ENCODE peak calls at places on chromosomes 7 and 10, in eight cellular contexts. Y, H, L, E, N, O, V and P are unnamed samples.

GRCh38 chr10:117496616-117497028 is 45.9 kb upstream of the EMX2 start:
- DNase-seq in L (peak), H (peak), N (peak), Y (no peak), E (peak), O (peak), V (peak), P (peak)

GRCh38 chr10:61779950-61780659 is 117.4 kb downstream of the CABCOCO1 start:
- DNase-seq in V (peak), E (peak), N (peak), L (peak), Y (no peak), H (no peak), O (no peak), P (no peak)

GRCh38 chr10:116720241-116721047 is 21.9 kb downstream of the HSPA12A start:
- DNase-seq in L (no peak), E (no peak), V (no peak), H (no peak), N (no peak), Y (no peak), O (no peak), P (no peak)

GRCh38 chr10:100999742-101000601 is at the start of gene LZTS2:
- DNase-seq in E (peak), H (no peak), O (no peak), Y (no peak), V (peak), L (no peak), N (peak), P (peak)

GRCh38 chr10:75019360-75019759 is 92.1 kb upstream of the SAMD8 start:
- DNase-seq in V (peak), E (no peak), O (peak), H (peak), N (no peak), Y (peak), L (no peak), P (peak)

GRCh38 chr10:57696641-57697040 is 571.1 kb downstream of the IPMK start:
- DNase-seq in N (peak), E (no peak), V (peak), H (peak), O (no peak), L (peak), Y (no peak), P (no peak)

GRCh38 chr10:86110156-86110786 is 256.3 kb downstream of the GRID1 start:
- DNase-seq in L (no peak), E (no peak), H (no peak), N (no peak), Y (no peak), O (no peak), V (no peak), P (no peak)

GRCh38 chr7:100157334-100158228 is 942 bp downstream of the TRAPPC14 start:
- DNase-seq in L (no peak), V (peak), N (peak), Y (no peak), H (no peak), O (no peak), E (no peak), P (peak)

GRCh38 chr10:59375990-59376389 is 13.6 kb upstream of the FAM13C start:
- DNase-seq in E (no peak), H (no peak), Y (no peak), L (peak), V (no peak), N (no peak), O (no peak), P (no peak)

GRCh38 chr10:124697837-124698559 is 46.2 kb downstream of the FAM53B start:
- DNase-seq in V (no peak), Y (no peak), L (no peak), N (no peak), E (peak), O (no peak), H (no peak), P (no peak)

GRCh38 chr7:79984210-79984609 is 150.4 kb upstream of the GNAI1 start:
- DNase-seq in N (no peak), E (no peak), H (no peak), V (no peak), Y (no peak), L (no peak), O (no peak), P (no peak)